ENCODE peak calls at places on chromosomes 7 and 10, in seven cellular contexts. One of them, this sample, is unnamed.

GRCh38 chr10:129764901-129765663 is 199.0 kb downstream of the EBF3 start:
- DNase-seq in HCT116: no peak
- DNase-seq in cardiac muscle cell: no peak
- DNase-seq in neural progenitor cell: no peak
- DNase-seq in adrenal gland: no peak
- DNase-seq in HL-60: no peak
- DNase-seq in natural killer cell: peak
- DNase-seq in this sample: no peak

GRCh38 chr10:61974611-61975010 is 73.1 kb downstream of the ARID5B start:
- DNase-seq in HCT116: no peak
- DNase-seq in cardiac muscle cell: peak
- DNase-seq in neural progenitor cell: no peak
- DNase-seq in adrenal gland: peak
- DNase-seq in HL-60: no peak
- DNase-seq in natural killer cell: no peak
- DNase-seq in this sample: peak

GRCh38 chr7:70520604-70521003 is 611.3 kb upstream of the GALNT17 start:
- DNase-seq in HCT116: no peak
- DNase-seq in cardiac muscle cell: no peak
- DNase-seq in neural progenitor cell: no peak
- DNase-seq in adrenal gland: no peak
- DNase-seq in HL-60: no peak
- DNase-seq in natural killer cell: no peak
- DNase-seq in this sample: no peak

GRCh38 chr7:157320607-157320979 is 16.2 kb upstream of the DNAJB6 start:
- DNase-seq in HCT116: no peak
- DNase-seq in cardiac muscle cell: no peak
- DNase-seq in neural progenitor cell: no peak
- DNase-seq in adrenal gland: no peak
- DNase-seq in HL-60: no peak
- DNase-seq in natural killer cell: no peak
- DNase-seq in this sample: no peak

GRCh38 chr7:44477063-44477830 is 13.2 kb downstream of the NUDCD3 start:
- DNase-seq in HCT116: peak
- DNase-seq in cardiac muscle cell: peak
- DNase-seq in neural progenitor cell: peak
- DNase-seq in adrenal gland: peak
- DNase-seq in HL-60: peak
- DNase-seq in natural killer cell: peak
- DNase-seq in this sample: no peak

GRCh38 chr7:1856966-1857441 is 186.9 kb downstream of the ELFN1 start:
- DNase-seq in HCT116: no peak
- DNase-seq in cardiac muscle cell: no peak
- DNase-seq in neural progenitor cell: no peak
- DNase-seq in adrenal gland: peak
- DNase-seq in HL-60: no peak
- DNase-seq in natural killer cell: no peak
- DNase-seq in this sample: no peak

GRCh38 chr10:71468363-71469094 is 71.8 kb downstream of the CDH23 start:
- DNase-seq in HCT116: no peak
- DNase-seq in cardiac muscle cell: peak
- DNase-seq in neural progenitor cell: no peak
- DNase-seq in adrenal gland: no peak
- DNase-seq in HL-60: no peak
- DNase-seq in natural killer cell: no peak
- DNase-seq in this sample: no peak

GRCh38 chr10:44724415-44725174 is 186.5 kb upstream of the TMEM72 start:
- DNase-seq in HCT116: no peak
- DNase-seq in cardiac muscle cell: no peak
- DNase-seq in neural progenitor cell: no peak
- DNase-seq in adrenal gland: no peak
- DNase-seq in HL-60: no peak
- DNase-seq in natural killer cell: no peak
- DNase-seq in this sample: no peak

GRCh38 chr7:47875998-47876744 is 72.1 kb downstream of the PKD1L1 start:
- DNase-seq in HCT116: no peak
- DNase-seq in cardiac muscle cell: no peak
- DNase-seq in neural progenitor cell: no peak
- DNase-seq in adrenal gland: no peak
- DNase-seq in HL-60: no peak
- DNase-seq in natural killer cell: no peak
- DNase-seq in this sample: no peak

GRCh38 chr10:120474956-120475355 is 17.9 kb downstream of the PLPP4 start:
- DNase-seq in HCT116: no peak
- DNase-seq in cardiac muscle cell: no peak
- DNase-seq in neural progenitor cell: no peak
- DNase-seq in adrenal gland: no peak
- DNase-seq in HL-60: no peak
- DNase-seq in natural killer cell: no peak
- DNase-seq in this sample: no peak

GRCh38 chr7:20199015-20199737 is 18.0 kb downstream of the MACC1 start:
- DNase-seq in HCT116: peak
- DNase-seq in cardiac muscle cell: peak
- DNase-seq in neural progenitor cell: no peak
- DNase-seq in adrenal gland: peak
- DNase-seq in HL-60: peak
- DNase-seq in natural killer cell: no peak
- DNase-seq in this sample: peak

GRCh38 chr7:135716677-135717238 is 11.2 kb downstream of the SLC13A4 start:
- DNase-seq in HCT116: no peak
- DNase-seq in cardiac muscle cell: no peak
- DNase-seq in neural progenitor cell: no peak
- DNase-seq in adrenal gland: no peak
- DNase-seq in HL-60: no peak
- DNase-seq in natural killer cell: no peak
- DNase-seq in this sample: no peak

GRCh38 chr10:88826390-88826789 is 23.9 kb downstream of the LIPM start:
- DNase-seq in HCT116: no peak
- DNase-seq in cardiac muscle cell: no peak
- DNase-seq in neural progenitor cell: no peak
- DNase-seq in adrenal gland: no peak
- DNase-seq in HL-60: no peak
- DNase-seq in natural killer cell: no peak
- DNase-seq in this sample: no peak

GRCh38 chr10:55509168-55509567 is 708.1 kb upstream of the PCDH15 start:
- DNase-seq in HCT116: no peak
- DNase-seq in cardiac muscle cell: no peak
- DNase-seq in neural progenitor cell: no peak
- DNase-seq in adrenal gland: no peak
- DNase-seq in HL-60: no peak
- DNase-seq in natural killer cell: no peak
- DNase-seq in this sample: no peak
- TF ChIP-seq CTCF in HCT116: no peak
- TF ChIP-seq CTCF in cardiac muscle cell: no peak
- TF ChIP-seq CTCF in neural progenitor cell: no peak
- TF ChIP-seq CTCF in adrenal gland: no peak
- TF ChIP-seq CTCF in HL-60: no peak
- TF ChIP-seq CTCF in natural killer cell: no peak
- TF ChIP-seq CTCF in this sample: no peak

GRCh38 chr10:42428534-42428933 is 209.8 kb downstream of the ZNF33B start:
- DNase-seq in HCT116: peak
- DNase-seq in cardiac muscle cell: no peak
- DNase-seq in neural progenitor cell: no peak
- DNase-seq in adrenal gland: no peak
- DNase-seq in HL-60: no peak
- DNase-seq in natural killer cell: no peak
- DNase-seq in this sample: no peak
- TF ChIP-seq CTCF in HCT116: peak
- TF ChIP-seq CTCF in cardiac muscle cell: peak
- TF ChIP-seq CTCF in neural progenitor cell: peak
- TF ChIP-seq CTCF in adrenal gland: no peak
- TF ChIP-seq CTCF in HL-60: peak
- TF ChIP-seq CTCF in natural killer cell: no peak
- TF ChIP-seq CTCF in this sample: no peak

DNA sequence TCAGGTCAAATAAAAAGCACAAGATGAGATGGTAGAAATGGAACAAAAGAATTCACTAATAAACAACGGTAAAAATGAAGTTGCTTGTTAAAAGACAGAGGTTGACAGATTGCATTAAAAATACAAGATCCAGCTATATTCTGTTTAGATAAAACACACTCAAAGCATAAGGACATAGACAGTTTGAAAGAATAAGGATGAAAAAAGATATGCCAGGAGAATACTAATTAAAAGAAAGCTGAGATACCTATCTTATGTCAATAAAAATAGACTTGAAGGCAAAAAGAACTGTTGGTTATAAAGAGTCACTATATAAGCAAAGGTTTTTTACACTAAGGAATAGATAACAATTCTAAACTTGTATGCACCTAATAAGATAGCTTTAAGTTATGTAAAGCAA is 105.3 kb downstream of the GPR158 start:
- DNase-seq in HCT116: no peak
- DNase-seq in cardiac muscle cell: no peak
- DNase-seq in neural progenitor cell: no peak
- DNase-seq in adrenal gland: no peak
- DNase-seq in HL-60: no peak
- DNase-seq in natural killer cell: no peak
- DNase-seq in this sample: no peak
- TF ChIP-seq CTCF in HCT116: no peak
- TF ChIP-seq CTCF in cardiac muscle cell: no peak
- TF ChIP-seq CTCF in neural progenitor cell: no peak
- TF ChIP-seq CTCF in adrenal gland: no peak
- TF ChIP-seq CTCF in HL-60: no peak
- TF ChIP-seq CTCF in natural killer cell: no peak
- TF ChIP-seq CTCF in this sample: no peak

GRCh38 chr7:562789-563628 is 43.4 kb upstream of the PDGFA start:
- DNase-seq in HCT116: no peak
- DNase-seq in cardiac muscle cell: no peak
- DNase-seq in neural progenitor cell: no peak
- DNase-seq in adrenal gland: no peak
- DNase-seq in HL-60: no peak
- DNase-seq in natural killer cell: no peak
- DNase-seq in this sample: no peak

GRCh38 chr7:559396-559705 is 39.7 kb upstream of the PDGFA start:
- DNase-seq in HCT116: no peak
- DNase-seq in cardiac muscle cell: no peak
- DNase-seq in neural progenitor cell: no peak
- DNase-seq in adrenal gland: no peak
- DNase-seq in HL-60: no peak
- DNase-seq in natural killer cell: no peak
- DNase-seq in this sample: no peak

GRCh38 chr7:562394-562675 is 42.7 kb upstream of the PDGFA start:
- DNase-seq in HCT116: no peak
- DNase-seq in cardiac muscle cell: no peak
- DNase-seq in neural progenitor cell: no peak
- DNase-seq in adrenal gland: no peak
- DNase-seq in HL-60: no peak
- DNase-seq in natural killer cell: no peak
- DNase-seq in this sample: no peak

GRCh38 chr7:561631-562393 is 42.2 kb upstream of the PDGFA start:
- DNase-seq in HCT116: no peak
- DNase-seq in cardiac muscle cell: no peak
- DNase-seq in neural progenitor cell: no peak
- DNase-seq in adrenal gland: peak
- DNase-seq in HL-60: no peak
- DNase-seq in natural killer cell: no peak
- DNase-seq in this sample: no peak

GRCh38 chr7:560966-561630 is 41.5 kb upstream of the PDGFA start:
- DNase-seq in HCT116: no peak
- DNase-seq in cardiac muscle cell: no peak
- DNase-seq in neural progenitor cell: no peak
- DNase-seq in adrenal gland: no peak
- DNase-seq in HL-60: no peak
- DNase-seq in natural killer cell: no peak
- DNase-seq in this sample: no peak
- TF ChIP-seq CTCF in HCT116: no peak
- TF ChIP-seq CTCF in cardiac muscle cell: no peak
- TF ChIP-seq CTCF in neural progenitor cell: no peak
- TF ChIP-seq CTCF in adrenal gland: peak
- TF ChIP-seq CTCF in HL-60: no peak
- TF ChIP-seq CTCF in natural killer cell: no peak
- TF ChIP-seq CTCF in this sample: no peak

DNA sequence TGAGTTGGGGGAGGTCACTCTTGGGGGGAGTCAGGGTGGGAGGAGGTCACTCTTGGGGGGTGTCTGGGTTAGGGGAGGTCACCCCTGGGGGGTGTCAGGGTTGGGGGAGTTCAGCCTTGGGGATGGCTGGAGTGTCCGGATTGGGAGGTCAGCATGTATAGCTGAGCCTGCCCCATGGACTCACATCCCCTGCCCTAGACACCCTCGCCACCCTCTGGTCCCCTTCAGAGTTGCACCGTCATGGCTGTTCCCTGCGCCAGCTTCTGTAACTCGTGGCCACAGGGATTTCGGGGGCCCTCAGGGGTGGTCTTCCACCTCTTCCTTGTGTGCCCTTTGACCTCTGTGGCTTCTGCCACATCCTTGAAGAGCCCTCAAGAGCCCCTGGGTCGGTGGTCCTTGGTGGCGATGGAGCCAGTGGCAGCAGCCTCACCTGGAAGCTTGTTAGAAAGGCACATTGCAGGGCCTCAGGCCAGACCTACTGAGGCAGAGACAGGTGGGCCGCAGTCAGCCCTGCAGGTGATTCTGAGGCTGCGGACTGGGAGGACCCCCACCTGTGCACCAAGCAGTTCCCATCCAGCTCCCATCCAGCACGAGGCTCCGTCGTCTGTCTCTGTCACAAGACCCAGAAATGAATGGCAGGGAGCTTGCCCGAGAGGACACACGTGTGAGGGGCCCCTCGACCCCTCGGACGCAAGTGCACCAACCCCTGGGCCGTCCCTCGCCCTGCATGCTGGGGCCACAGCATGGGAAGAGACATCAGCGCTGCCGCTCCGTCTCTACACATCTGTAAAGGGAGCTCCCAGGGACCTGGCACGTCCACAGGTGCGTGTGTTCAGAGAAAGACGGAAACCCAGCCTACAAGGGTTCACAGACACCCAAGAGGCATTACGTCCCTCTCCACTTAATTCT is 44.7 kb upstream of the SUN1 start:
- DNase-seq in HCT116: no peak
- DNase-seq in cardiac muscle cell: no peak
- DNase-seq in neural progenitor cell: no peak
- DNase-seq in adrenal gland: no peak
- DNase-seq in HL-60: no peak
- DNase-seq in natural killer cell: no peak
- DNase-seq in this sample: no peak
- TF ChIP-seq CTCF in HCT116: peak
- TF ChIP-seq CTCF in cardiac muscle cell: no peak
- TF ChIP-seq CTCF in neural progenitor cell: no peak
- TF ChIP-seq CTCF in adrenal gland: no peak
- TF ChIP-seq CTCF in HL-60: no peak
- TF ChIP-seq CTCF in natural killer cell: no peak
- TF ChIP-seq CTCF in this sample: no peak